ENCODE peak calls at places on chromosome 5, in ten cellular contexts. Y is anterior cingulate cortex; C is hypothalamus; X is KBM-7; S is right atrium auricular region; H is endothelial cell; Z is progenitor cell of endocrine pancreas; T is stimulated activated CD4-positive, alpha-beta T cell treated with anti-CD3 and anti-CD28 coated beads, Interleukin-4, amount 100 ng/mL, for 48 hours; Q is pancreas; N is epithelial cell of esophagus. B is an unnamed sample.

GRCh38 chr5:41978686-41979085 is 53.6 kb downstream of the FBXO4 start:
- DNase-seq in N (no peak), Q (no peak), H (no peak), T (no peak), S (no peak), C (no peak), Y (no peak), X (no peak), Z (no peak), B (no peak)

GRCh38 chr5:145701404-145701803 is 133.7 kb downstream of the PRELID2 start:
- DNase-seq in N (peak; percentile 11), Z (no peak), H (no peak), Y (no peak), T (no peak), Q (no peak), C (no peak), X (no peak), S (no peak), B (no peak)

GRCh38 chr5:140977003-140977402 is 10.7 kb downstream of the PCDHAC2 start:
- DNase-seq in Q (no peak), N (peak; percentile 71), H (no peak), C (no peak), S (no peak), X (no peak), T (no peak), Z (no peak), Y (no peak), B (no peak)

GRCh38 chr5:23977996-23978395 is 470.6 kb downstream of the PRDM9 start:
- DNase-seq in N (peak; percentile 14), H (no peak), Z (no peak), C (no peak), X (peak; percentile 39), S (no peak), Q (no peak), Y (no peak), T (peak; percentile 28), B (no peak)

GRCh38 chr5:109485030-109485429 is 75.3 kb upstream of the PJA2 start:
- DNase-seq in Y (peak; percentile 17), C (peak; percentile 30), H (peak; percentile 50), X (peak; percentile 25), T (no peak), S (peak; percentile 67), N (peak; percentile 23), Q (peak; percentile 75), Z (no peak), B (peak; percentile 57)

GRCh38 chr5:132506094-132506692 is 15.6 kb upstream of the IRF1 start:
- DNase-seq in X (peak; percentile 49), S (no peak), H (no peak), T (no peak), Y (no peak), C (no peak), Z (no peak), Q (no peak), N (peak; percentile 62), B (no peak)

GRCh38 chr5:78269088-78269703 is 25.3 kb downstream of the AP3B1 start:
- DNase-seq in X (peak; percentile 51), C (no peak), Q (no peak), Y (no peak), T (no peak), S (no peak), H (no peak), Z (no peak), N (peak; percentile 35), B (no peak)

GRCh38 chr5:142432369-142432863 is 107.6 kb upstream of the SPRY4 start:
- DNase-seq in S (no peak), X (no peak), Q (peak; percentile 23), C (no peak), H (no peak), Y (no peak), T (no peak), Z (no peak), N (no peak), B (no peak)

GRCh38 chr5:180370861-180371641 is 17.9 kb upstream of the GFPT2 start:
- DNase-seq in X (no peak), Z (no peak), Q (no peak), T (no peak), N (no peak), S (peak; percentile 69), Y (no peak), H (no peak), C (no peak), B (peak; percentile 44)